ENCODE peak calls at places on chromosomes 16 and 17, in seven cellular contexts. One of them, this sample, is unnamed.

GRCh38 chr17:81868674-81869220 is 2.4 kb downstream of the ARHGDIA start:
- DNase-seq in CD8-positive, alpha-beta T cell: peak; percentile 19
- DNase-seq in fibroblast of the aortic adventitia: peak; percentile 80
- DNase-seq in AG04450: peak; percentile 64
- DNase-seq in epithelial cell of esophagus: peak; percentile 78
- DNase-seq in uterus: peak; percentile 75
- DNase-seq in choroid plexus epithelial cell: peak; percentile 92
- DNase-seq in this sample: peak; percentile 54

GRCh38 chr16:77788196-77789084 is at the start of gene VAT1L:
- DNase-seq in CD8-positive, alpha-beta T cell: no peak
- DNase-seq in fibroblast of the aortic adventitia: peak; percentile 68
- DNase-seq in AG04450: no peak
- DNase-seq in epithelial cell of esophagus: peak; percentile 49
- DNase-seq in uterus: no peak
- DNase-seq in choroid plexus epithelial cell: peak; percentile 57
- DNase-seq in this sample: no peak

GRCh38 chr17:48499248-48499647 is 31.6 kb downstream of the HOXB1 start:
- DNase-seq in CD8-positive, alpha-beta T cell: no peak
- DNase-seq in fibroblast of the aortic adventitia: no peak
- DNase-seq in AG04450: no peak
- DNase-seq in epithelial cell of esophagus: peak; percentile 55
- DNase-seq in uterus: no peak
- DNase-seq in choroid plexus epithelial cell: no peak
- DNase-seq in this sample: no peak

GRCh38 chr16:81995651-81996050 is 15.6 kb downstream of the SDR42E1 start:
- DNase-seq in CD8-positive, alpha-beta T cell: no peak
- DNase-seq in fibroblast of the aortic adventitia: no peak
- DNase-seq in AG04450: no peak
- DNase-seq in epithelial cell of esophagus: no peak
- DNase-seq in uterus: no peak
- DNase-seq in choroid plexus epithelial cell: no peak
- DNase-seq in this sample: no peak

GRCh38 chr17:29149431-29150064 is 30.6 kb downstream of the MYO18A start:
- DNase-seq in CD8-positive, alpha-beta T cell: no peak
- DNase-seq in fibroblast of the aortic adventitia: peak; percentile 70
- DNase-seq in AG04450: no peak
- DNase-seq in epithelial cell of esophagus: peak; percentile 85
- DNase-seq in uterus: peak; percentile 56
- DNase-seq in choroid plexus epithelial cell: no peak
- DNase-seq in this sample: no peak

GRCh38 chr17:58576679-58577367 is 62.4 kb upstream of the MTMR4 start:
- DNase-seq in CD8-positive, alpha-beta T cell: no peak
- DNase-seq in fibroblast of the aortic adventitia: no peak
- DNase-seq in AG04450: no peak
- DNase-seq in epithelial cell of esophagus: peak; percentile 88
- DNase-seq in uterus: no peak
- DNase-seq in choroid plexus epithelial cell: peak; percentile 24
- DNase-seq in this sample: no peak

GRCh38 chr17:82065193-82065637 is 389 bp downstream of the DUS1L start:
- DNase-seq in CD8-positive, alpha-beta T cell: peak; percentile 49
- DNase-seq in fibroblast of the aortic adventitia: no peak
- DNase-seq in AG04450: no peak
- DNase-seq in epithelial cell of esophagus: no peak
- DNase-seq in uterus: no peak
- DNase-seq in choroid plexus epithelial cell: peak; percentile 39
- DNase-seq in this sample: no peak

GRCh38 chr17:28057731-28058246 is 15.3 kb downstream of the NLK start:
- DNase-seq in CD8-positive, alpha-beta T cell: no peak
- DNase-seq in fibroblast of the aortic adventitia: peak; percentile 20
- DNase-seq in AG04450: peak; percentile 43
- DNase-seq in epithelial cell of esophagus: peak; percentile 84
- DNase-seq in uterus: no peak
- DNase-seq in choroid plexus epithelial cell: peak; percentile 64
- DNase-seq in this sample: no peak

GRCh38 chr17:49252148-49252682 is 21.6 kb upstream of the PHOSPHO1 start:
- DNase-seq in CD8-positive, alpha-beta T cell: no peak
- DNase-seq in fibroblast of the aortic adventitia: peak; percentile 18
- DNase-seq in AG04450: no peak
- DNase-seq in epithelial cell of esophagus: peak; percentile 44
- DNase-seq in uterus: no peak
- DNase-seq in choroid plexus epithelial cell: peak; percentile 62
- DNase-seq in this sample: no peak

GRCh38 chr16:80954985-80955384 is 51.7 kb downstream of the CMC2 start:
- DNase-seq in CD8-positive, alpha-beta T cell: no peak
- DNase-seq in fibroblast of the aortic adventitia: no peak
- DNase-seq in AG04450: no peak
- DNase-seq in epithelial cell of esophagus: peak; percentile 84
- DNase-seq in uterus: no peak
- DNase-seq in choroid plexus epithelial cell: no peak
- DNase-seq in this sample: no peak

GRCh38 chr16:59090501-59090900 is 356.4 kb upstream of the GOT2 start:
- DNase-seq in CD8-positive, alpha-beta T cell: no peak
- DNase-seq in fibroblast of the aortic adventitia: no peak
- DNase-seq in AG04450: no peak
- DNase-seq in epithelial cell of esophagus: no peak
- DNase-seq in uterus: no peak
- DNase-seq in choroid plexus epithelial cell: no peak
- DNase-seq in this sample: no peak

DNA sequence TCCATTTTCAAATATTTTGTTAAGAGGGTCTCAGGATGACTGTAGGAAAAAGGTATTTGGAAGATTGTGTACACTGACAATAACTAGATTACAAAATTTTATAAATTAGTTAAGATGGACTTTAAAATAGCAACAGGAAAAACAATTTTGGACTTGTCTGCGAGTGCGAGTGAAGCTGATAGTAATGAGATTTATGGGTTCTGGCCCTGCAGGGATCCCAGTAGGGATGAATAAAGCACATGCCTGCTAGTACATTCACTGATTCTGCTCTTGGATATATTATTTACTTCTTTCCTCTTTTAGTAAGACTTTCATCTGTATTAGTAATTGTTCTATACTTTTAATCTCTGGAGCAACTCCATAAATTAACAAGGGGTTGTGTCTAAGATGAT is 28.2 kb downstream of the PRKCA start:
- DNase-seq in CD8-positive, alpha-beta T cell: no peak
- DNase-seq in fibroblast of the aortic adventitia: peak; percentile 51
- DNase-seq in AG04450: no peak
- DNase-seq in epithelial cell of esophagus: no peak
- DNase-seq in uterus: peak; percentile 38
- DNase-seq in choroid plexus epithelial cell: no peak
- DNase-seq in this sample: no peak
- H3K4me3 ChIP-seq in CD8-positive, alpha-beta T cell: no peak overlapping the region
- H3K4me3 ChIP-seq in fibroblast of the aortic adventitia: no peak overlapping the region
- H3K4me3 ChIP-seq in AG04450: no peak overlapping the region
- H3K4me3 ChIP-seq in epithelial cell of esophagus: no peak overlapping the region
- H3K4me3 ChIP-seq in uterus: no peak overlapping the region
- H3K4me3 ChIP-seq in choroid plexus epithelial cell: no peak overlapping the region
- H3K4me3 ChIP-seq in this sample: no peak overlapping the region

GRCh38 chr17:77421635-77421982 is 280.8 kb downstream of the SEC14L1 start:
- DNase-seq in CD8-positive, alpha-beta T cell: no peak
- DNase-seq in fibroblast of the aortic adventitia: no peak
- DNase-seq in AG04450: no peak
- DNase-seq in epithelial cell of esophagus: no peak
- DNase-seq in uterus: no peak
- DNase-seq in choroid plexus epithelial cell: no peak
- DNase-seq in this sample: no peak

GRCh38 chr17:77420804-77421634 is 280.2 kb downstream of the SEC14L1 start:
- DNase-seq in CD8-positive, alpha-beta T cell: peak; percentile 70
- DNase-seq in fibroblast of the aortic adventitia: peak; percentile 38
- DNase-seq in AG04450: peak; percentile 74
- DNase-seq in epithelial cell of esophagus: peak; percentile 77
- DNase-seq in uterus: peak; percentile 84
- DNase-seq in choroid plexus epithelial cell: peak; percentile 94
- DNase-seq in this sample: peak; percentile 64

GRCh38 chr17:77419547-77420475 is 279.0 kb downstream of the SEC14L1 start:
- DNase-seq in CD8-positive, alpha-beta T cell: peak; percentile 65
- DNase-seq in fibroblast of the aortic adventitia: no peak
- DNase-seq in AG04450: no peak
- DNase-seq in epithelial cell of esophagus: no peak
- DNase-seq in uterus: no peak
- DNase-seq in choroid plexus epithelial cell: peak; percentile 63
- DNase-seq in this sample: no peak

GRCh38 chr17:77419095-77419494 is 278.3 kb downstream of the SEC14L1 start:
- DNase-seq in CD8-positive, alpha-beta T cell: no peak
- DNase-seq in fibroblast of the aortic adventitia: no peak
- DNase-seq in AG04450: no peak
- DNase-seq in epithelial cell of esophagus: no peak
- DNase-seq in uterus: no peak
- DNase-seq in choroid plexus epithelial cell: no peak
- DNase-seq in this sample: no peak

GRCh38 chr17:77420476-77420803 is 279.7 kb downstream of the SEC14L1 start:
- DNase-seq in CD8-positive, alpha-beta T cell: no peak
- DNase-seq in fibroblast of the aortic adventitia: no peak
- DNase-seq in AG04450: no peak
- DNase-seq in epithelial cell of esophagus: no peak
- DNase-seq in uterus: no peak
- DNase-seq in choroid plexus epithelial cell: peak; percentile 40
- DNase-seq in this sample: no peak
- TF ChIP-seq CTCF in CD8-positive, alpha-beta T cell: no peak
- TF ChIP-seq CTCF in fibroblast of the aortic adventitia: no peak
- TF ChIP-seq CTCF in AG04450: peak; percentile 25
- TF ChIP-seq CTCF in epithelial cell of esophagus: no peak
- TF ChIP-seq CTCF in uterus: peak; percentile 20
- TF ChIP-seq CTCF in choroid plexus epithelial cell: peak; percentile 45
- TF ChIP-seq CTCF in this sample: peak; percentile 7

DNA sequence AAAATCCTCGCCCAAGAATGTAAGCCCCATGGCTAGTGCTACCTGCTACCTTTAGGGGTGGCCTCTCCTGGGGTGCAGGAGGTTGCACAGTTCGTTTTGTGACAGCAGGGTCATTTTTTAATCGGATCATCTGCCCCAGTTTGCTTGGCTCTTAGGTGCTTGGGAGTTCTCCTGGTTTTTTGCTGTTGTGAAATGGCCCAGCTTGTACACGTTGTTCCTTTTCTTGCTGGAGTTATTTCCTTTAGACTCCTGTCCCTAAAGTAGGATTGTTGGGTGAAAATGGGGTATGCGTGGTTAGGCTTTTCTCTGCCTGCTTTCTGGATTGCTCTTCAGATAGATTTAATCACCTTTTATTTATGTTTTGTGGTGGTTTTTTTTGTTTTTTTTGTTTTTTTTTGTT is 25.8 kb downstream of the ABCC1 start:
- DNase-seq in CD8-positive, alpha-beta T cell: no peak
- DNase-seq in fibroblast of the aortic adventitia: no peak
- DNase-seq in AG04450: no peak
- DNase-seq in epithelial cell of esophagus: no peak
- DNase-seq in uterus: no peak
- DNase-seq in choroid plexus epithelial cell: no peak
- DNase-seq in this sample: no peak
- H3K4me3 ChIP-seq in CD8-positive, alpha-beta T cell: no peak overlapping the region
- H3K4me3 ChIP-seq in fibroblast of the aortic adventitia: no peak overlapping the region
- H3K4me3 ChIP-seq in AG04450: no peak overlapping the region
- H3K4me3 ChIP-seq in epithelial cell of esophagus: no peak overlapping the region
- H3K4me3 ChIP-seq in uterus: no peak overlapping the region
- H3K4me3 ChIP-seq in choroid plexus epithelial cell: no peak overlapping the region
- H3K4me3 ChIP-seq in this sample: no peak overlapping the region

DNA sequence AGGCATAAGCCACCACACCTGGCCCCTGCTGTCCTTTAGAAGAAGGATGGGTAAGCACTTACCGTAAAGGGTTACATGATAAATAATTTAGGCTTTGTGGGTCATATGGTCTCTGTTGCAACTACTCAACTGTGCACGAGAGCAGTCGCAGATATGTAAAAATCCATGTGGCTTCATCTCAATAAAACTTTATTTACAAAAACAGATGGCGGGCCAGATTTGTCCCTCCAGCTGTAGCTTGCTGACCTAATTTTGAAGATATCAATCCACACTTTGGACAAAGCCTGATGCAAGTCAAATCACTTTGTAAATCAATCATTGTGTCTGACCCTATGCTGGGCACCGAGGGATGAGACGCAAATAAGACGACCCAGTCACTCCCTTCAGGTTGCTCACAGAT is 12.1 kb downstream of the TEKT5 start:
- DNase-seq in CD8-positive, alpha-beta T cell: no peak
- DNase-seq in fibroblast of the aortic adventitia: no peak
- DNase-seq in AG04450: no peak
- DNase-seq in epithelial cell of esophagus: no peak
- DNase-seq in uterus: no peak
- DNase-seq in choroid plexus epithelial cell: no peak
- DNase-seq in this sample: no peak
- TF ChIP-seq CTCF in CD8-positive, alpha-beta T cell: no peak
- TF ChIP-seq CTCF in fibroblast of the aortic adventitia: no peak
- TF ChIP-seq CTCF in AG04450: no peak
- TF ChIP-seq CTCF in epithelial cell of esophagus: no peak
- TF ChIP-seq CTCF in uterus: no peak
- TF ChIP-seq CTCF in choroid plexus epithelial cell: no peak
- TF ChIP-seq CTCF in this sample: no peak

DNA sequence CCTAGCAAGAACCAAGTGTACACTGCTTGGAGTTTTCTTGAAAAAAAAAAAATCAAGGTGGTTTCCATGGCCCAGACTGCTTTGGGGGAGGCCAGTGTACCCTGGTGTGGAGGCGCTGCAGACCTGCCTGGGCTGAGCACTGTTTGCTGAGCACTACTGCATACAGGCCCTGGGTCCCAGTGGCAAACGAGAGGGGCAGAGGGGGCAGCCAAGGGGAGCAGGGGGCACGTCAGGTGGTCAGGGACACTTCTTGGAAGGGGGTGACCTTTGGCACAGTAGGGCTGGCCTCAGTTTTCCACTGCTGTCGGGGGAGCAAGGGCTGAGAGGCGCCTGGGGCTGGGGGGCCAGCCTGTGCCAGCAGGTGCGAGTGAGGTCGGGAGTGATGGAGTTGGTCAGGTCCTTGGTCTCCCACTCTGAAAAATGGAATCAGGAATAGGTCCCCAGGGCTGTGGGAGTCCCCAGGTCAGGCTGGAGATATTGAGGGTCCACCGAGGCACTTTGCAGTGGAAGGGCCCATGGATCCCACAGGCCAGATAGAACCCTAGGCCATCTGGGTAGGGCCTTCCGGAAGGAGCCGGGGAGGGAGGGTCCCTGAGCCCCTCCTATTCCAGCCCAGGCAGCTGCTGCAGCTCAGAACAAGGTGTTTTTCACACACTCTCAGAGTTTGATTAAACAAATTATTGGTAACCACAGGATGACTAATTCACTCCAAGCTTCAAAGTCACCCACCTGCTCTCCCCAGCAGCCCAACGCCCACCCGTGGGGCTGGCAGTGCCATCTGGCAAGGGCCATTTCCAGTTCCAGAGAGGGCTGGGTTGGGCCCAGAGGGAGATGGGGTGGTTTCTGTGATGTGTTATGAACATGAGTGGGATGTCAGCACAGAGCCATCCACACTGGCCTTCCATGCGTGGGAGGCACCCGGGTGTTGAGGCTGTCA is 3.5 kb downstream of the ZFPM1 start:
- DNase-seq in CD8-positive, alpha-beta T cell: peak; percentile 70
- DNase-seq in fibroblast of the aortic adventitia: no peak
- DNase-seq in AG04450: no peak
- DNase-seq in epithelial cell of esophagus: no peak
- DNase-seq in uterus: no peak
- DNase-seq in choroid plexus epithelial cell: no peak
- DNase-seq in this sample: no peak
- H3K4me3 ChIP-seq in CD8-positive, alpha-beta T cell: peak overlapping the region; percentile 61
- H3K4me3 ChIP-seq in fibroblast of the aortic adventitia: peak overlapping the region; percentile 71
- H3K4me3 ChIP-seq in AG04450: peak overlapping the region; percentile 60
- H3K4me3 ChIP-seq in epithelial cell of esophagus: peak overlapping the region; percentile 39
- H3K4me3 ChIP-seq in uterus: peak overlapping the region; percentile 40
- H3K4me3 ChIP-seq in choroid plexus epithelial cell: peak overlapping the region; percentile 59
- H3K4me3 ChIP-seq in this sample: peak overlapping the region; percentile 55